ENCODE peak calls at places on chromosomes 3 and 15, in ten cellular contexts. S, I, O, Z, B, D, J, U, T and F are unnamed samples.
A peak's percentile ranks its signal among the peaks of the same experiment; 100 is the strongest.

GRCh38 chr15:80246425-80246894 is 5.6 kb downstream of the CTXND1 start:
- DNase-seq in S (no peak), I (no peak), O (no peak), Z (no peak), B (no peak), D (no peak), J (no peak), U (no peak), T (peak; percentile 50), F (no peak)

GRCh38 chr3:111801697-111802655 is 57.1 kb upstream of the PHLDB2 start:
- DNase-seq in S (peak; percentile 96), I (no peak), O (peak; percentile 84), Z (no peak), B (peak; percentile 34), D (no peak), J (peak; percentile 94), U (no peak), T (no peak), F (peak; percentile 46)

GRCh38 chr3:16143870-16144568 is 30.5 kb upstream of the GALNT15 start:
- DNase-seq in S (no peak), I (no peak), O (no peak), Z (no peak), B (no peak), D (no peak), J (no peak), U (no peak), T (no peak), F (no peak)

GRCh38 chr3:150611666-150612065 is 8.5 kb downstream of the SELENOT start:
- DNase-seq in S (no peak), I (no peak), O (no peak), Z (no peak), B (no peak), D (no peak), J (no peak), U (no peak), T (no peak), F (no peak)

GRCh38 chr15:66936115-66936863 is 129.1 kb upstream of the SMAD3 start:
- DNase-seq in S (peak; percentile 69), I (no peak), O (no peak), Z (no peak), B (no peak), D (peak; percentile 15), J (peak; percentile 88), U (no peak), T (no peak), F (no peak)

GRCh38 chr3:117903226-117903625 is 1131.4 kb downstream of the IGSF11 start:
- DNase-seq in S (no peak), I (no peak), O (peak; percentile 4), Z (no peak), B (no peak), D (no peak), J (peak; percentile 91), U (no peak), T (no peak), F (peak; percentile 37)

GRCh38 chr15:45111390-45112142 is 2.4 kb downstream of the DUOX2 start:
- DNase-seq in S (no peak), I (no peak), O (no peak), Z (no peak), B (no peak), D (no peak), J (no peak), U (no peak), T (no peak), F (no peak)

GRCh38 chr3:80771085-80771484 is 990.4 kb downstream of the GBE1 start:
- DNase-seq in S (peak; percentile 41), I (no peak), O (no peak), Z (no peak), B (peak; percentile 60), D (no peak), J (peak; percentile 51), U (no peak), T (no peak), F (no peak)

GRCh38 chr3:55203486-55204010 is 275.7 kb upstream of the LRTM1 start:
- DNase-seq in S (no peak), I (no peak), O (no peak), Z (no peak), B (no peak), D (no peak), J (peak; percentile 23), U (no peak), T (no peak), F (no peak)

GRCh38 chr15:96342611-96343528 is 12.4 kb downstream of the NR2F2 start:
- DNase-seq in S (peak; percentile 40), I (no peak), O (peak; percentile 22), Z (no peak), B (peak; percentile 65), D (no peak), J (no peak), U (no peak), T (no peak), F (no peak)
- H3K4me3 ChIP-seq in S (no peak overlapping the region), I (no peak overlapping the region), O (peak overlapping the region; percentile 79), Z (no peak overlapping the region), B (peak overlapping the region; percentile 77), D (no peak overlapping the region), J (no peak overlapping the region), U (no peak overlapping the region), T (peak overlapping the region; percentile 89), F (peak overlapping the region; percentile 95)

GRCh38 chr3:30140356-30140755 is 466.0 kb upstream of the TGFBR2 start:
- DNase-seq in S (no peak), I (no peak), O (no peak), Z (no peak), B (no peak), D (no peak), J (peak; percentile 7), U (no peak), T (no peak), F (no peak)

GRCh38 chr3:30130391-30130790 is 476.0 kb upstream of the TGFBR2 start:
- DNase-seq in S (no peak), I (no peak), O (no peak), Z (no peak), B (no peak), D (no peak), J (peak; percentile 32), U (no peak), T (no peak), F (no peak)

GRCh38 chr3:30139283-30139682 is 467.1 kb upstream of the TGFBR2 start:
- DNase-seq in S (no peak), I (no peak), O (no peak), Z (no peak), B (no peak), D (no peak), J (no peak), U (no peak), T (no peak), F (no peak)

GRCh38 chr3:30131171-30131570 is 475.2 kb upstream of the TGFBR2 start:
- DNase-seq in S (no peak), I (no peak), O (no peak), Z (no peak), B (peak; percentile 96), D (no peak), J (no peak), U (no peak), T (no peak), F (no peak)

GRCh38 chr3:30135190-30135589 is 471.2 kb upstream of the TGFBR2 start:
- DNase-seq in S (peak; percentile 39), I (no peak), O (no peak), Z (peak; percentile 22), B (no peak), D (no peak), J (no peak), U (no peak), T (no peak), F (no peak)
- TF ChIP-seq CTCF in S (peak; percentile 27), I (no peak), O (peak; percentile 17), Z (peak; percentile 60), B (no peak), D (peak; percentile 24), J (peak; percentile 13), U (no peak), T (no peak), F (no peak)

DNA sequence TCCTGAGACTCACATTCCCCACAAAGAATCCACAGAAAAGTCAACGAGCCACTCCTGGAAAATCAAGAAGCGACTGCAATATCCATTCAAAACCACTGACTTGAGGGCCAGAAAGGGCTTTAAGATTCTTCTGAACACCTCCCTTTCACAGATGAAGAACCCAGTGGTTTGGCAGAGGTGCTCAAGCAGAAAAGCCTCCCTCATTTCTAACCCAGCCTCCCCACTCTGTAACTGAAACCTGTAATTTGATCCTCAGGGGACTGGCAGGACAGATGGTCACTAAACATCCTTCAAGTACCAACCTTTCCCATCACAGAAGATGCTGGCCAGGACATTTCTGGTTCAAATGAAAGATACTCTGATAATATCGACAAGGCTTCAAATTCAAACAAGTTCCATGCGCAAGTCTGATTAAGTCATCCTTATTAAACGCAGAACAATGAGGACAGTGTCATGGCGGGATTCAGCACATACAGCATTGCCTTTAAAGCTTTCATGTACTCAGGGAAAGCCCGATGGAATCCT is 5.5 kb downstream of the SEMA5B start:
- DNase-seq in S (no peak), I (no peak), O (no peak), Z (no peak), B (no peak), D (no peak), J (no peak), U (no peak), T (no peak), F (no peak)
- H3K4me3 ChIP-seq in S (no peak overlapping the region), I (no peak overlapping the region), O (no peak overlapping the region), Z (no peak overlapping the region), B (no peak overlapping the region), D (no peak overlapping the region), J (no peak overlapping the region), U (no peak overlapping the region), T (no peak overlapping the region), F (no peak overlapping the region)

GRCh38 chr3:46934508-46935167 is 41.9 kb downstream of the CCDC12 start:
- DNase-seq in S (peak; percentile 70), I (no peak), O (no peak), Z (no peak), B (no peak), D (no peak), J (peak; percentile 57), U (no peak), T (no peak), F (no peak)

GRCh38 chr3:46935989-46936620 is 40.4 kb downstream of the CCDC12 start:
- DNase-seq in S (peak; percentile 24), I (no peak), O (no peak), Z (no peak), B (no peak), D (no peak), J (no peak), U (no peak), T (no peak), F (no peak)

GRCh38 chr3:46938118-46938517 is 38.4 kb downstream of the CCDC12 start:
- DNase-seq in S (no peak), I (no peak), O (no peak), Z (no peak), B (no peak), D (no peak), J (no peak), U (no peak), T (no peak), F (no peak)

GRCh38 chr3:46935168-46935858 is 41.2 kb downstream of the CCDC12 start:
- DNase-seq in S (peak; percentile 98), I (peak; percentile 58), O (peak; percentile 96), Z (no peak), B (peak; percentile 75), D (peak; percentile 90), J (peak; percentile 96), U (peak; percentile 42), T (peak; percentile 78), F (peak; percentile 88)

DNA sequence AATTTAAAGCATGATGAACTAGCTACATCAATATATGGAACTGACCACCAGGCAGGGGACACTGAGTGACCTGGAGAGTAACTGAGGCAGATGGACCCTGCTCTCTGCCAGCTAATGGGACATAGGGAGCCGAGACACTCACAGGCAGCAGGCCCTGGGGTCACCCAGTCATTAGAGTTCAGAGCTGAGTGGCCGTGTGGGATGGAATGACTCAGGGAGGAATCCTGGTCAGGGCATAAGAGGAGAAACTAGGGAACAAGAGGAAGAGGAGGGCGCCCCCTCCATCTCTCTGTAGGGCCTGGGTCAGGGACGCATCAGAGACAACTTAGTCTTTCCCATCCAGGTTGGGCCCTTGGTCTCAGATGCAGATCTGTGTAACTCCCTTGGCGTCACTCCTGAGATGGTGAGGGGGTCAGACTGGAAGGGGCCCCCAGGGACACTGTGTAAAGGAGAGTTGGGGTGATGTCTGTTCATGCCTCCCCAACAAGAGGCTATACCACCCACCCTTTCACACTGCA is 39.8 kb downstream of the CCDC12 start:
- DNase-seq in S (no peak), I (peak; percentile 4), O (no peak), Z (no peak), B (no peak), D (no peak), J (no peak), U (no peak), T (no peak), F (no peak)
- TF ChIP-seq CTCF in S (no peak), I (no peak), O (no peak), Z (no peak), B (no peak), D (no peak), J (no peak), U (no peak), T (no peak), F (no peak)